ENCODE peak calls at places on chromosome 11, in five cellular contexts. One of them, this sample, is unnamed.

GRCh38 chr11:131668867-131669780 is 298.7 kb downstream of the NTM start:
- DNase-seq in GM12878: no peak
- DNase-seq in WTC11: peak
- DNase-seq in HepG2: peak
- DNase-seq in K562: peak
- DNase-seq in this sample: peak

GRCh38 chr11:116742104-116742503 is 30.7 kb downstream of the BUD13 start:
- DNase-seq in GM12878: no peak
- DNase-seq in WTC11: no peak
- DNase-seq in HepG2: no peak
- DNase-seq in K562: no peak
- DNase-seq in this sample: no peak

GRCh38 chr11:35917676-35918075 is 26.2 kb upstream of the LDLRAD3 start:
- DNase-seq in GM12878: no peak
- DNase-seq in WTC11: no peak
- DNase-seq in HepG2: no peak
- DNase-seq in K562: no peak
- DNase-seq in this sample: no peak

GRCh38 chr11:102494216-102494615 is 36.3 kb downstream of the MMP7 start:
- DNase-seq in GM12878: no peak
- DNase-seq in WTC11: no peak
- DNase-seq in HepG2: peak
- DNase-seq in K562: no peak
- DNase-seq in this sample: peak

GRCh38 chr11:8250446-8250845 is 13.2 kb downstream of the LMO1 start:
- DNase-seq in GM12878: no peak
- DNase-seq in WTC11: peak
- DNase-seq in HepG2: no peak
- DNase-seq in K562: no peak
- DNase-seq in this sample: no peak

GRCh38 chr11:2886191-2886894 is 768 bp upstream of the CDKN1C start:
- DNase-seq in GM12878: no peak
- DNase-seq in WTC11: peak
- DNase-seq in HepG2: no peak
- DNase-seq in K562: peak
- DNase-seq in this sample: no peak

GRCh38 chr11:8289426-8290047 is 25.9 kb upstream of the LMO1 start:
- DNase-seq in GM12878: no peak
- DNase-seq in WTC11: no peak
- DNase-seq in HepG2: no peak
- DNase-seq in K562: no peak
- DNase-seq in this sample: no peak

GRCh38 chr11:2885017-2885675 is 429 bp downstream of the CDKN1C start:
- DNase-seq in GM12878: no peak
- DNase-seq in WTC11: peak
- DNase-seq in HepG2: no peak
- DNase-seq in K562: peak
- DNase-seq in this sample: no peak

GRCh38 chr11:2304156-2305139 is 2.6 kb downstream of the TSPAN32 start:
- DNase-seq in GM12878: no peak
- DNase-seq in WTC11: no peak
- DNase-seq in HepG2: no peak
- DNase-seq in K562: no peak
- DNase-seq in this sample: no peak

GRCh38 chr11:104564921-104565580 is 333.2 kb downstream of the CASP12 start:
- DNase-seq in GM12878: no peak
- DNase-seq in WTC11: no peak
- DNase-seq in HepG2: no peak
- DNase-seq in K562: no peak
- DNase-seq in this sample: no peak

GRCh38 chr11:63536669-63537292 is at the start of gene PLAAT4:
- DNase-seq in GM12878: peak
- DNase-seq in WTC11: no peak
- DNase-seq in HepG2: peak
- DNase-seq in K562: peak
- DNase-seq in this sample: no peak

GRCh38 chr11:44203270-44204043 is 106.5 kb downstream of the ALX4 start:
- DNase-seq in GM12878: no peak
- DNase-seq in WTC11: no peak
- DNase-seq in HepG2: no peak
- DNase-seq in K562: no peak
- DNase-seq in this sample: no peak

GRCh38 chr11:119094816-119095065 is 6.9 kb downstream of the DPAGT1 start:
- DNase-seq in GM12878: no peak
- DNase-seq in WTC11: peak
- DNase-seq in HepG2: peak
- DNase-seq in K562: no peak
- DNase-seq in this sample: no peak

GRCh38 chr11:64844330-64845124 is at the start of gene CDC42BPG:
- DNase-seq in GM12878: no peak
- DNase-seq in WTC11: peak
- DNase-seq in HepG2: peak
- DNase-seq in K562: peak
- DNase-seq in this sample: peak

GRCh38 chr11:122099345-122100045 is 16.5 kb downstream of the BLID start:
- DNase-seq in GM12878: no peak
- DNase-seq in WTC11: no peak
- DNase-seq in HepG2: no peak
- DNase-seq in K562: no peak
- DNase-seq in this sample: no peak

GRCh38 chr11:133823211-133823610 is 22.1 kb downstream of the SPATA19 start:
- DNase-seq in GM12878: no peak
- DNase-seq in WTC11: no peak
- DNase-seq in HepG2: no peak
- DNase-seq in K562: no peak
- DNase-seq in this sample: no peak

GRCh38 chr11:35424157-35424945 is 5.0 kb upstream of the SLC1A2 start:
- DNase-seq in GM12878: no peak
- DNase-seq in WTC11: no peak
- DNase-seq in HepG2: no peak
- DNase-seq in K562: no peak
- DNase-seq in this sample: no peak

GRCh38 chr11:119106564-119107537 is at the start of gene C2CD2L:
- DNase-seq in GM12878: peak
- DNase-seq in WTC11: peak
- DNase-seq in HepG2: peak
- DNase-seq in K562: peak
- DNase-seq in this sample: peak

GRCh38 chr11:57885298-57886035 is 123.9 kb downstream of the CTNND1 start:
- DNase-seq in GM12878: no peak
- DNase-seq in WTC11: peak
- DNase-seq in HepG2: peak
- DNase-seq in K562: peak
- DNase-seq in this sample: peak

GRCh38 chr11:121591405-121592033 is 138.8 kb upstream of the SORL1-AS1 start:
- DNase-seq in GM12878: peak
- DNase-seq in WTC11: peak
- DNase-seq in HepG2: peak
- DNase-seq in K562: peak
- DNase-seq in this sample: peak

GRCh38 chr11:45879803-45880685 is 5.4 kb upstream of the MAPK8IP1 start:
- DNase-seq in GM12878: no peak
- DNase-seq in WTC11: no peak
- DNase-seq in HepG2: no peak
- DNase-seq in K562: peak
- DNase-seq in this sample: peak

GRCh38 chr11:46305295-46305694 is 27.8 kb downstream of the CREB3L1 start:
- DNase-seq in GM12878: no peak
- DNase-seq in WTC11: no peak
- DNase-seq in HepG2: peak
- DNase-seq in K562: no peak
- DNase-seq in this sample: no peak

GRCh38 chr11:63565728-63566127 is 2.5 kb upstream of the PLAAT2 start:
- DNase-seq in GM12878: no peak
- DNase-seq in WTC11: no peak
- DNase-seq in HepG2: no peak
- DNase-seq in K562: no peak
- DNase-seq in this sample: no peak

GRCh38 chr11:2312232-2313042 is 10.6 kb downstream of the TSPAN32 start:
- DNase-seq in GM12878: no peak
- DNase-seq in WTC11: no peak
- DNase-seq in HepG2: no peak
- DNase-seq in K562: no peak
- DNase-seq in this sample: no peak

GRCh38 chr11:2589538-2589934 is 110.3 kb downstream of the KCNQ1OT1 start:
- DNase-seq in GM12878: no peak
- DNase-seq in WTC11: no peak
- DNase-seq in HepG2: no peak
- DNase-seq in K562: no peak
- DNase-seq in this sample: no peak

GRCh38 chr11:12769834-12770345 is 95.7 kb downstream of the TEAD1 start:
- DNase-seq in GM12878: no peak
- DNase-seq in WTC11: no peak
- DNase-seq in HepG2: no peak
- DNase-seq in K562: no peak
- DNase-seq in this sample: peak

GRCh38 chr11:35688023-35688422 is 25.4 kb downstream of the TRIM44 start:
- DNase-seq in GM12878: no peak
- DNase-seq in WTC11: no peak
- DNase-seq in HepG2: no peak
- DNase-seq in K562: no peak
- DNase-seq in this sample: no peak

GRCh38 chr11:47599821-47600377 is 5.7 kb upstream of the C1QTNF4 start:
- DNase-seq in GM12878: no peak
- DNase-seq in WTC11: no peak
- DNase-seq in HepG2: no peak
- DNase-seq in K562: no peak
- DNase-seq in this sample: no peak

GRCh38 chr11:123601136-123601535 is 53.3 kb downstream of the SCN3B start:
- DNase-seq in GM12878: no peak
- DNase-seq in WTC11: no peak
- DNase-seq in HepG2: no peak
- DNase-seq in K562: no peak
- DNase-seq in this sample: no peak

GRCh38 chr11:44568706-44569473 is 3.4 kb downstream of the CD82 start:
- DNase-seq in GM12878: peak
- DNase-seq in WTC11: no peak
- DNase-seq in HepG2: no peak
- DNase-seq in K562: peak
- DNase-seq in this sample: peak

GRCh38 chr11:17612221-17613188 is 65.4 kb downstream of the OTOG start:
- DNase-seq in GM12878: no peak
- DNase-seq in WTC11: no peak
- DNase-seq in HepG2: no peak
- DNase-seq in K562: no peak
- DNase-seq in this sample: no peak

GRCh38 chr11:83035070-83035854 is 36.4 kb downstream of the RAB30 start:
- DNase-seq in GM12878: no peak
- DNase-seq in WTC11: no peak
- DNase-seq in HepG2: no peak
- DNase-seq in K562: no peak
- DNase-seq in this sample: no peak

GRCh38 chr11:74321487-74322188 is 10.2 kb upstream of the P4HA3 start:
- DNase-seq in GM12878: no peak
- DNase-seq in WTC11: peak
- DNase-seq in HepG2: peak
- DNase-seq in K562: peak
- DNase-seq in this sample: no peak
- TF ChIP-seq ESRRA in GM12878: no peak
- TF ChIP-seq ESRRA in WTC11: no peak
- TF ChIP-seq ESRRA in HepG2: no peak
- TF ChIP-seq ESRRA in K562: no peak
- TF ChIP-seq ESRRA in this sample: no peak

GRCh38 chr11:76577921-76578654 is 92.5 kb downstream of the LRRC32 start:
- DNase-seq in GM12878: no peak
- DNase-seq in WTC11: no peak
- DNase-seq in HepG2: no peak
- DNase-seq in K562: no peak
- DNase-seq in this sample: no peak

GRCh38 chr11:76577199-76577920 is 93.2 kb downstream of the LRRC32 start:
- DNase-seq in GM12878: no peak
- DNase-seq in WTC11: no peak
- DNase-seq in HepG2: no peak
- DNase-seq in K562: no peak
- DNase-seq in this sample: no peak

GRCh38 chr11:76578655-76579046 is 91.9 kb downstream of the LRRC32 start:
- DNase-seq in GM12878: no peak
- DNase-seq in WTC11: no peak
- DNase-seq in HepG2: no peak
- DNase-seq in K562: no peak
- DNase-seq in this sample: no peak

GRCh38 chr11:76579752-76580151 is 90.8 kb downstream of the LRRC32 start:
- DNase-seq in GM12878: no peak
- DNase-seq in WTC11: no peak
- DNase-seq in HepG2: no peak
- DNase-seq in K562: no peak
- DNase-seq in this sample: no peak

GRCh38 chr11:76579047-76579751 is 91.3 kb downstream of the LRRC32 start:
- DNase-seq in GM12878: no peak
- DNase-seq in WTC11: peak
- DNase-seq in HepG2: no peak
- DNase-seq in K562: peak
- DNase-seq in this sample: no peak
- TF ChIP-seq ESRRA in GM12878: no peak
- TF ChIP-seq ESRRA in WTC11: no peak
- TF ChIP-seq ESRRA in HepG2: no peak
- TF ChIP-seq ESRRA in K562: no peak
- TF ChIP-seq ESRRA in this sample: no peak

GRCh38 chr11:30131535-30131934 is 99.3 kb upstream of the FSHB start:
- DNase-seq in GM12878: no peak
- DNase-seq in WTC11: no peak
- DNase-seq in HepG2: peak
- DNase-seq in K562: no peak
- DNase-seq in this sample: no peak
- TF ChIP-seq ESRRA in GM12878: no peak
- TF ChIP-seq ESRRA in WTC11: no peak
- TF ChIP-seq ESRRA in HepG2: no peak
- TF ChIP-seq ESRRA in K562: no peak
- TF ChIP-seq ESRRA in this sample: no peak

DNA sequence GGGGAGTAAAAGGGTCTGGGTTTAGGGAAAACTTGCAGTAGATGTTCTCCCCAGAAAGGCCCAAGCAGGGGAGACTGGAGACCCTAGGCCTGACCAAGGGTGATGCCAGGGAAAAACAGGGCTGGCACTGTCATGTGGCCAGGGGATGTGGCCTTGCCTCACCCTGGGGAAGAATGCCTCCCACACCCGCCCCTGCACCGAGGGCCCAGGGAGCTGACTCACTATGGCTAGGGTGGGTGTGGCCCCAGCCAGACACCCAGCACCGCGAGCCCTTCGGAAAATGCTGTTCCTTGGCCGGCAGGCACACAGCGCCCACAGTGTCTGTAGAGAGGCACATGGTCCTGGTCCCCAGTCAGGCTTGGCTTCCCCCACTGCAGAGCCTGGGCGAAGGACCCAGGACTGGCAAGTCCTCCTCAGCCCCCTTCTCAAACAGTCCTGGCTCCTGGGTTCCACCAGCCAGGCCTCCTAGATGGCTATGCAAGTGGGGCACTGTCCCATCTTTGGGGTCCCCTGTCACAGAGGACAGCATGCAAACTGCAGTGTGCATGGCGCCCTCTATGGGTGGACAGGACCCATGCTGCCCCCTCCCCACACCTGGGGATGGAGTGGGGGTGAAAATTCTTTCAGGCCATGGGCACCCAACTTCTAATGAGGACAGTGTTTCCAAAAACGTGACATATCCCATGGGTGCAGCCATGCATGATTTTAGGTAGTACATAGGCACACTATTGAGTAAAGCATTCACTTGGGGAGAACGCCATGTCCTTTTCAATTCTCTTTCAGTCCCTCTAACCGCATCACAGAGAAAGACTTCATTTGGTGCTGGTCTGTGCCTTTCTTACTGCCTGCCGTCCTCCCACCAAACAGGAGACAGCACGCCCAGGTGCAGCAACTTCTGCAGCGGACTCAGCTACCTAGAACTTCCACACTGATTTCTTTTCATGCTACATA is 15.2 kb downstream of the TMPRSS5 start:
- DNase-seq in GM12878: no peak
- DNase-seq in WTC11: peak
- DNase-seq in HepG2: peak
- DNase-seq in K562: peak
- DNase-seq in this sample: peak
- TF ChIP-seq ESRRA in GM12878: no peak
- TF ChIP-seq ESRRA in WTC11: no peak
- TF ChIP-seq ESRRA in HepG2: no peak
- TF ChIP-seq ESRRA in K562: peak
- TF ChIP-seq ESRRA in this sample: no peak

This sample was measured in A549.